ENCODE peak calls at places on chromosomes 11 and 22, in four cellular contexts. One of them, this sample, is unnamed.

GRCh38 chr11:45723421-45723820 is 58.0 kb upstream of the CHST1 start:
- DNase-seq in heart left ventricle: no peak
- DNase-seq in uterus: no peak
- DNase-seq in endothelial cell of umbilical vein: no peak
- DNase-seq in this sample: no peak

GRCh38 chr11:67024410-67024809 is 1.5 kb downstream of the SYT12 start:
- DNase-seq in heart left ventricle: no peak
- DNase-seq in uterus: no peak
- DNase-seq in endothelial cell of umbilical vein: no peak
- DNase-seq in this sample: no peak

GRCh38 chr11:66418168-66418985 is 2.5 kb upstream of the NPAS4 start:
- DNase-seq in heart left ventricle: peak; percentile 78
- DNase-seq in uterus: peak; percentile 85
- DNase-seq in endothelial cell of umbilical vein: peak; percentile 46
- DNase-seq in this sample: no peak

GRCh38 chr22:36863281-36863680 is 2.5 kb downstream of the NCF4 start:
- DNase-seq in heart left ventricle: no peak
- DNase-seq in uterus: no peak
- DNase-seq in endothelial cell of umbilical vein: no peak
- DNase-seq in this sample: no peak

GRCh38 chr11:116694815-116695590 is 77.8 kb downstream of the BUD13 start:
- DNase-seq in heart left ventricle: peak; percentile 33
- DNase-seq in uterus: peak; percentile 7
- DNase-seq in endothelial cell of umbilical vein: no peak
- DNase-seq in this sample: peak; percentile 20

GRCh38 chr22:39598017-39598965 is 27.7 kb downstream of the CACNA1I start:
- DNase-seq in heart left ventricle: peak; percentile 76
- DNase-seq in uterus: no peak
- DNase-seq in endothelial cell of umbilical vein: no peak
- DNase-seq in this sample: peak; percentile 80

GRCh38 chr22:50607366-50608020 is 6.9 kb downstream of the MAPK8IP2 start:
- DNase-seq in heart left ventricle: no peak
- DNase-seq in uterus: no peak
- DNase-seq in endothelial cell of umbilical vein: no peak
- DNase-seq in this sample: no peak

GRCh38 chr22:36528795-36529718 is at the start of gene EIF3D:
- DNase-seq in heart left ventricle: peak; percentile 99
- DNase-seq in uterus: peak; percentile 99
- DNase-seq in endothelial cell of umbilical vein: peak; percentile 100
- DNase-seq in this sample: peak; percentile 98

GRCh38 chr11:46216765-46217089 is 60.7 kb upstream of the CREB3L1 start:
- DNase-seq in heart left ventricle: no peak
- DNase-seq in uterus: no peak
- DNase-seq in endothelial cell of umbilical vein: no peak
- DNase-seq in this sample: no peak

GRCh38 chr11:62593434-62594044 is 2.2 kb upstream of the TUT1 start:
- DNase-seq in heart left ventricle: peak; percentile 87
- DNase-seq in uterus: peak; percentile 62
- DNase-seq in endothelial cell of umbilical vein: peak; percentile 73
- DNase-seq in this sample: peak; percentile 86

GRCh38 chr11:66848671-66849500 is 5.6 kb downstream of the RCE1 start:
- DNase-seq in heart left ventricle: peak; percentile 51
- DNase-seq in uterus: no peak
- DNase-seq in endothelial cell of umbilical vein: no peak
- DNase-seq in this sample: no peak

GRCh38 chr11:2645779-2646118 is 54.0 kb downstream of the KCNQ1OT1 start:
- DNase-seq in heart left ventricle: no peak
- DNase-seq in uterus: no peak
- DNase-seq in endothelial cell of umbilical vein: no peak
- DNase-seq in this sample: no peak

GRCh38 chr22:25085930-25086901 is 113.4 kb upstream of the CRYBB3 start:
- DNase-seq in heart left ventricle: peak; percentile 81
- DNase-seq in uterus: peak; percentile 29
- DNase-seq in endothelial cell of umbilical vein: peak; percentile 99
- DNase-seq in this sample: peak; percentile 47

GRCh38 chr11:78190374-78190773 is 1.7 kb downstream of the USP35 start:
- DNase-seq in heart left ventricle: no peak
- DNase-seq in uterus: no peak
- DNase-seq in endothelial cell of umbilical vein: no peak
- DNase-seq in this sample: peak; percentile 31

GRCh38 chr11:128135451-128135850 is 451.9 kb downstream of the ETS1 start:
- DNase-seq in heart left ventricle: no peak
- DNase-seq in uterus: no peak
- DNase-seq in endothelial cell of umbilical vein: no peak
- DNase-seq in this sample: no peak

GRCh38 chr11:93737904-93738612 is 3.2 kb downstream of the TAF1D start:
- DNase-seq in heart left ventricle: no peak
- DNase-seq in uterus: no peak
- DNase-seq in endothelial cell of umbilical vein: peak; percentile 54
- DNase-seq in this sample: no peak

GRCh38 chr11:126123686-126124085 is 61.0 kb upstream of the CDON start:
- DNase-seq in heart left ventricle: no peak
- DNase-seq in uterus: no peak
- DNase-seq in endothelial cell of umbilical vein: no peak
- DNase-seq in this sample: no peak

GRCh38 chr11:60175860-60176275 is 7.0 kb downstream of the MS4A6A start:
- DNase-seq in heart left ventricle: no peak
- DNase-seq in uterus: no peak
- DNase-seq in endothelial cell of umbilical vein: no peak
- DNase-seq in this sample: no peak

GRCh38 chr11:125350206-125351044 is 145.6 kb downstream of the FEZ1 start:
- DNase-seq in heart left ventricle: no peak
- DNase-seq in uterus: no peak
- DNase-seq in endothelial cell of umbilical vein: no peak
- DNase-seq in this sample: peak; percentile 24

GRCh38 chr22:45069925-45070324 is 60.1 kb upstream of the PHF21B start:
- DNase-seq in heart left ventricle: no peak
- DNase-seq in uterus: no peak
- DNase-seq in endothelial cell of umbilical vein: no peak
- DNase-seq in this sample: no peak

GRCh38 chr22:26143801-26144325 is 25.4 kb upstream of the SEZ6L start:
- DNase-seq in heart left ventricle: no peak
- DNase-seq in uterus: no peak
- DNase-seq in endothelial cell of umbilical vein: no peak
- DNase-seq in this sample: no peak

GRCh38 chr11:100094121-100094865 is 592.8 kb upstream of the ARHGAP42 start:
- DNase-seq in heart left ventricle: no peak
- DNase-seq in uterus: no peak
- DNase-seq in endothelial cell of umbilical vein: no peak
- DNase-seq in this sample: no peak

GRCh38 chr11:6443269-6444003 is 2.6 kb upstream of the HPX start:
- DNase-seq in heart left ventricle: peak; percentile 70
- DNase-seq in uterus: peak; percentile 52
- DNase-seq in endothelial cell of umbilical vein: peak; percentile 56
- DNase-seq in this sample: peak; percentile 51

GRCh38 chr11:40285520-40285919 is 1173.9 kb downstream of the LRRC4C start:
- DNase-seq in heart left ventricle: no peak
- DNase-seq in uterus: no peak
- DNase-seq in endothelial cell of umbilical vein: no peak
- DNase-seq in this sample: no peak

GRCh38 chr11:67648796-67649613 is 1.5 kb downstream of the ACY3 start:
- DNase-seq in heart left ventricle: peak; percentile 26
- DNase-seq in uterus: no peak
- DNase-seq in endothelial cell of umbilical vein: no peak
- DNase-seq in this sample: peak; percentile 85

GRCh38 chr11:78000193-78000592 is 5.7 kb upstream of the INTS4 start:
- DNase-seq in heart left ventricle: no peak
- DNase-seq in uterus: no peak
- DNase-seq in endothelial cell of umbilical vein: peak; percentile 74
- DNase-seq in this sample: no peak

DNA sequence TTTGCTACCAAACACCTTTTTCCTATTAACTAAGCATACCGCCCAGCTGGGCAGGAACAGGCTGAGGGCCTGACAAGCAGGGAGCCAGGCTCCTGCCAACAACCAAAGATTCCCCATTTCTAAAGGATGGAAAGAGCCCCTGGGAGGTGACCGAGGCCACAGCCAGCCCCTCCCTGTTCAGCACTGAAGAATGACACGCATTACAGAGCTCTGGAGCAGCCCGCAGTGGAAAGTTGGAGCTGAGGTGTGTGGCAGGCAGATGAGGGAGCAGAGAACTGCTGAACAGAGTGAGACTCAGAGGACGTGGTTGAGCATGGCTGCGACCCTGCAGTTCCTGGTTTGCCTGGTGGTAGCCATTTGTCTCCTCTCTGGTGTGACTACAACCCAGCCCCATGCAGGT is at the start of gene FAM180B:
- DNase-seq in heart left ventricle: no peak
- DNase-seq in uterus: no peak
- DNase-seq in endothelial cell of umbilical vein: no peak
- DNase-seq in this sample: no peak
- H3K27ac ChIP-seq in heart left ventricle: no peak within 1 kb of the TSS
- H3K27ac ChIP-seq in uterus: no peak within 1 kb of the TSS
- H3K27ac ChIP-seq in endothelial cell of umbilical vein: no peak within 1 kb of the TSS
- H3K27ac ChIP-seq in this sample: no peak within 1 kb of the TSS

GRCh38 chr22:22548910-22549309 is 10.2 kb downstream of the PRAME start:
- DNase-seq in heart left ventricle: no peak
- DNase-seq in uterus: no peak
- DNase-seq in endothelial cell of umbilical vein: no peak
- DNase-seq in this sample: no peak
- H3K4me3 ChIP-seq in heart left ventricle: no peak overlapping the region
- H3K4me3 ChIP-seq in uterus: no peak overlapping the region
- H3K4me3 ChIP-seq in endothelial cell of umbilical vein: no peak overlapping the region
- H3K4me3 ChIP-seq in this sample: no peak overlapping the region

GRCh38 chr11:12226093-12226492 is 115.7 kb downstream of the MICAL2 start:
- DNase-seq in heart left ventricle: no peak
- DNase-seq in uterus: no peak
- DNase-seq in endothelial cell of umbilical vein: no peak
- DNase-seq in this sample: no peak

GRCh38 chr11:12225046-12225739 is 114.8 kb downstream of the MICAL2 start:
- DNase-seq in heart left ventricle: no peak
- DNase-seq in uterus: no peak
- DNase-seq in endothelial cell of umbilical vein: no peak
- DNase-seq in this sample: no peak

GRCh38 chr11:12224537-12224893 is 114.1 kb downstream of the MICAL2 start:
- DNase-seq in heart left ventricle: peak; percentile 90
- DNase-seq in uterus: peak; percentile 51
- DNase-seq in endothelial cell of umbilical vein: peak; percentile 28
- DNase-seq in this sample: peak; percentile 85

GRCh38 chr11:12222099-12222751 is 111.8 kb downstream of the MICAL2 start:
- DNase-seq in heart left ventricle: peak; percentile 75
- DNase-seq in uterus: peak; percentile 61
- DNase-seq in endothelial cell of umbilical vein: no peak
- DNase-seq in this sample: peak; percentile 70

GRCh38 chr11:12223771-12224536 is 113.6 kb downstream of the MICAL2 start:
- DNase-seq in heart left ventricle: no peak
- DNase-seq in uterus: no peak
- DNase-seq in endothelial cell of umbilical vein: no peak
- DNase-seq in this sample: no peak
- TF ChIP-seq POLR2A in heart left ventricle: no peak
- TF ChIP-seq POLR2A in uterus: no peak
- TF ChIP-seq POLR2A in endothelial cell of umbilical vein: no peak
- TF ChIP-seq POLR2A in this sample: no peak

GRCh38 chr22:30390974-30391691 is 3.9 kb upstream of the RNF215 start:
- DNase-seq in heart left ventricle: peak; percentile 75
- DNase-seq in uterus: peak; percentile 37
- DNase-seq in endothelial cell of umbilical vein: peak; percentile 85
- DNase-seq in this sample: peak; percentile 82

GRCh38 chr22:30393322-30393680 is 3.5 kb upstream of the SEC14L2 start:
- DNase-seq in heart left ventricle: no peak
- DNase-seq in uterus: no peak
- DNase-seq in endothelial cell of umbilical vein: no peak
- DNase-seq in this sample: no peak

GRCh38 chr22:30393885-30394284 is 2.9 kb upstream of the SEC14L2 start:
- DNase-seq in heart left ventricle: no peak
- DNase-seq in uterus: no peak
- DNase-seq in endothelial cell of umbilical vein: no peak
- DNase-seq in this sample: no peak

GRCh38 chr22:30396871-30397655 is at the start of gene SEC14L2:
- DNase-seq in heart left ventricle: peak; percentile 82
- DNase-seq in uterus: peak; percentile 73
- DNase-seq in endothelial cell of umbilical vein: peak; percentile 52
- DNase-seq in this sample: peak; percentile 34

GRCh38 chr22:30392661-30393321 is 4.0 kb upstream of the SEC14L2 start:
- DNase-seq in heart left ventricle: no peak
- DNase-seq in uterus: no peak
- DNase-seq in endothelial cell of umbilical vein: no peak
- DNase-seq in this sample: no peak
- H3K27ac ChIP-seq in heart left ventricle: no peak overlapping the region
- H3K27ac ChIP-seq in uterus: no peak overlapping the region
- H3K27ac ChIP-seq in endothelial cell of umbilical vein: no peak overlapping the region
- H3K27ac ChIP-seq in this sample: no peak overlapping the region

GRCh38 chr11:75650167-75650723 is 18.6 kb downstream of the MAP6 start:
- DNase-seq in heart left ventricle: no peak
- DNase-seq in uterus: no peak
- DNase-seq in endothelial cell of umbilical vein: no peak
- DNase-seq in this sample: no peak

GRCh38 chr11:75642402-75643113 is 26.3 kb downstream of the MAP6 start:
- DNase-seq in heart left ventricle: no peak
- DNase-seq in uterus: no peak
- DNase-seq in endothelial cell of umbilical vein: no peak
- DNase-seq in this sample: no peak

GRCh38 chr11:75639752-75640151 is 29.1 kb downstream of the MAP6 start:
- DNase-seq in heart left ventricle: peak; percentile 86
- DNase-seq in uterus: peak; percentile 64
- DNase-seq in endothelial cell of umbilical vein: peak; percentile 60
- DNase-seq in this sample: peak; percentile 29

DNA sequence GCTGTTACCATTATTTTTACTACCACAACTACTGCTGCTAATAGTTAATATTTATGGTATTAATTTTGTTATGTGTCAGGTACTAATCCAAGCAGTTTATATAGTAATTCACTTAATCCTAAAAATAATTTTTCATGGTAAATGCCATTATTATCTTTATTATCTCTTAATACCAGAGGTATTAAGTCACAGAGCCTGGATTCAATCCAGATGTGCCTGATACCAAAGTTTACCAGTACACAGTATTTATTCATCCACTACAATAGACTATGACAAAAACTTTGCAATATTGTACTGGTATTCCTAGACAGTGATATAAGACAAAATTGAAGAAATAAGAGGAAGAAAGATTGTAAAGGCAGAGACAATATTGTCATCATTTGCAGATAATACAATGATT is 24.5 kb downstream of the MAP6 start:
- DNase-seq in heart left ventricle: no peak
- DNase-seq in uterus: no peak
- DNase-seq in endothelial cell of umbilical vein: no peak
- DNase-seq in this sample: no peak
- H3K4me3 ChIP-seq in heart left ventricle: no peak overlapping the region
- H3K4me3 ChIP-seq in uterus: no peak overlapping the region
- H3K4me3 ChIP-seq in endothelial cell of umbilical vein: no peak overlapping the region
- H3K4me3 ChIP-seq in this sample: no peak overlapping the region

This sample was measured in Peyer's patch.